ENCODE peak calls at places on chromosomes 2 and 18, in five cellular contexts. P is endodermal cell, E is gastrocnemius medialis, U is Peyer's patch, N is adrenal gland. L is an unnamed sample. For H3K9me3 and H3K36me3, the result is how much of the 10 kb centered on the place peaks cover.

GRCh38 chr2:197246405-197246804 is 64.2 kb downstream of the ANKRD44 start:
- DNase-seq in P (no peak), E (no peak), N (no peak), U (no peak), L (no peak)

GRCh38 chr2:25251461-25252273 is 83.3 kb upstream of the POMC start:
- DNase-seq in U (peak), P (peak), E (no peak), N (peak), L (peak)

GRCh38 chr2:121075006-121075545 is 209.9 kb downstream of the TFCP2L1 start:
- DNase-seq in U (no peak), N (peak), P (peak), E (peak), L (no peak)

GRCh38 chr2:23073681-23074080 is 311.3 kb upstream of the KLHL29 start:
- DNase-seq in N (no peak), U (no peak), P (no peak), E (no peak), L (no peak)

GRCh38 chr2:39546937-39547336 is 109.9 kb upstream of the MAP4K3 start:
- DNase-seq in E (no peak), N (no peak), U (no peak), P (no peak), L (no peak)

GRCh38 chr2:79982445-79982844 is 322.1 kb downstream of the LRRTM1 start:
- DNase-seq in E (no peak), U (no peak), P (peak), N (no peak), L (no peak)

GRCh38 chr18:77132369-77133050 is at the start of gene MBP:
- DNase-seq in U (peak), N (peak), P (peak), E (peak), L (peak)

GRCh38 chr2:171272039-171272438 is 111.3 kb upstream of the TLK1 start:
- DNase-seq in P (peak), U (no peak), N (peak), E (peak), L (no peak)

GRCh38 chr2:47274054-47274779 is 119.1 kb upstream of the STPG4 start:
- DNase-seq in N (peak), P (no peak), E (peak), U (no peak), L (no peak)

GRCh38 chr2:232300894-232301387 is 77.6 kb upstream of the ALPP start:
- DNase-seq in U (no peak), E (no peak), P (no peak), N (no peak), L (no peak)

GRCh38 chr2:165803123-165803760 is 9.2 kb upstream of the GALNT3 start:
- DNase-seq in U (no peak), E (no peak), N (no peak), P (no peak), L (no peak)

GRCh38 chr2:134148843-134149472 is 104.9 kb upstream of the MGAT5 start:
- DNase-seq in P (no peak), U (no peak), N (no peak), E (no peak), L (no peak)

GRCh38 chr2:219296631-219297391 is 12.4 kb downstream of the PTPRN start:
- DNase-seq in N (no peak), P (no peak), U (no peak), E (no peak), L (no peak)

GRCh38 chr18:5413447-5413846 is 117.9 kb upstream of the ZBTB14 start:
- DNase-seq in P (no peak), E (no peak), N (no peak), U (no peak), L (no peak)

GRCh38 chr18:26794210-26795101 is 71.1 kb downstream of the AQP4 start:
- DNase-seq in N (no peak), U (no peak), P (no peak), E (no peak), L (no peak)

GRCh38 chr2:86039178-86039962 is 66.3 kb downstream of the POLR1A start:
- DNase-seq in N (no peak), U (peak), P (no peak), E (no peak), L (no peak)

GRCh38 chr2:16861154-16861929 is 195.7 kb upstream of the CYRIA start:
- DNase-seq in P (no peak), N (no peak), U (no peak), E (no peak), L (no peak)

GRCh38 chr18:4203525-4203924 is 251.6 kb downstream of the DLGAP1 start:
- DNase-seq in E (no peak), P (no peak), U (no peak), N (no peak), L (no peak)

GRCh38 chr2:208207769-208208168 is 17.9 kb upstream of the C2orf80 start:
- DNase-seq in U (no peak), P (no peak), N (no peak), E (no peak), L (no peak)

GRCh38 chr2:219437690-219438089 is 3.0 kb downstream of the SPEG start:
- DNase-seq in E (no peak), N (no peak), P (peak), U (no peak), L (no peak)

GRCh38 chr2:17786727-17787126 is 29.5 kb upstream of the MSGN1 start:
- DNase-seq in E (no peak), N (no peak), U (no peak), P (no peak), L (no peak)

GRCh38 chr18:50162486-50163304 is 32.3 kb downstream of the MYO5B start:
- DNase-seq in E (no peak), P (no peak), N (no peak), U (no peak), L (no peak)

GRCh38 chr2:28594029-28594368 is 98.1 kb downstream of the PLB1 start:
- DNase-seq in P (no peak), U (no peak), N (no peak), E (no peak), L (no peak)

GRCh38 chr2:200077210-200077650 is 121.8 kb downstream of the MAIP1 start:
- DNase-seq in P (no peak), N (no peak), U (no peak), E (no peak), L (no peak)

GRCh38 chr2:34188464-34188863 is 589.4 kb upstream of the FAM98A start:
- DNase-seq in N (no peak), P (no peak), E (no peak), U (no peak), L (no peak)

GRCh38 chr2:1886405-1886992 is 142.2 kb upstream of the PXDN start:
- DNase-seq in P (peak), N (peak), E (no peak), U (peak), L (peak)
- TF ChIP-seq CTCF in P (peak), N (peak), E (no peak), U (peak), L (peak)

GRCh38 chr2:228519561-228519960 is 338.1 kb upstream of the SPHKAP start:
- DNase-seq in U (no peak), P (no peak), E (no peak), N (no peak), L (no peak)

GRCh38 chr2:228526687-228527086 is 345.2 kb upstream of the SPHKAP start:
- DNase-seq in P (no peak), N (no peak), U (no peak), E (no peak), L (no peak)

GRCh38 chr2:228527481-228527880 is 346.0 kb upstream of the SPHKAP start:
- DNase-seq in N (no peak), P (no peak), E (no peak), U (no peak), L (no peak)

GRCh38 chr2:228522276-228522675 is 340.8 kb upstream of the SPHKAP start:
- DNase-seq in U (no peak), N (no peak), E (no peak), P (no peak), L (no peak)

DNA sequence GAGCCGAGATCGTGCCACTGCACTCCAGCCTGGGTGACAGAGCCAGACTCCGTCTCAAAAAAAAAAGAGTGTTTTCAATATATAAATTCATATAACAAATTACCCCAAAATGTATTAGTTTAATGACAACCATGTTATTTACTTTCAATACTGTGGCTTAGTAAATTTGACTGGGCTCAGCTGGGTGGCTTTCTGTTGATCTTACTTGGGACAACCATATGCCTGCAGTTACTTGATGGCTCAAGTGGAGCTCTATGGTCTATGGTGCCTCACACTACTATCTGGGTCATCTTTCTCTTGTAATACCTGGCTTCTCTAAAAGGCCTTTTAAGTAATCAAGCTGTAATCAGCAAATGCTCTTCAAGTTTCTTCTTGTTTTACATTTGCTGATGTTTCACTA is 341.5 kb upstream of the SPHKAP start:
- DNase-seq in E (no peak), P (no peak), U (no peak), N (no peak), L (no peak)
- H3K9me3 ChIP-seq in E (under half), P (under half), U (under half), N (under half), L (under half)

DNA sequence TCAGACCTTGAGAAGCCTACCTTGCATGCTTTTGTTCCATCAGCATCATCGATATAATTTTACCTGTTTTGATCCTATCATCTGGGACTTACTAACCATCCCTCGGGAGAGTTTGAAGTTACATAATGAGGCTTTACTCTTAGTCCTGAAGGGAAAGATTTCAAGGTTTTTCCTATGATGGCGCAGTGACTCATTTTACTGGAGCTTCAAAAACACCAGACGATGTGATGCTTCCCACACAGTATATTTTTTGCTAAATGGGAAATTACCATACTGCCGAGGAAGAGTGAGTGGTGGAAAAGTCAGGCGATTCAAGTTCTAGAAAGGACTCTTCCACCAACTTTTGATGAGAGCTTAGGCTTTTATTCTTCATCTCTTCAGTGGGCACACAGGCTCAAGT is 44.6 kb upstream of the GCG start:
- DNase-seq in N (no peak), P (no peak), U (no peak), E (no peak), L (no peak)
- H3K36me3 ChIP-seq in N (under half), P (under half), U (under half), E (under half), L (under half)

GRCh38 chr2:127321306-127321705 is 27.4 kb upstream of the ERCC3 start:
- DNase-seq in E (no peak), P (no peak), N (no peak), U (no peak), L (no peak)

GRCh38 chr2:127320067-127320466 is 26.1 kb upstream of the ERCC3 start:
- DNase-seq in P (no peak), U (no peak), E (no peak), N (no peak), L (no peak)

GRCh38 chr2:127320586-127321275 is 26.8 kb upstream of the ERCC3 start:
- DNase-seq in N (no peak), E (no peak), P (no peak), U (no peak), L (no peak)

GRCh38 chr2:127326289-127326945 is 32.5 kb upstream of the ERCC3 start:
- DNase-seq in U (no peak), E (no peak), P (no peak), N (no peak), L (no peak)

GRCh38 chr2:127324635-127325034 is 30.7 kb upstream of the ERCC3 start:
- DNase-seq in N (peak), U (no peak), P (no peak), E (no peak), L (peak)
- TF ChIP-seq CTCF in N (no peak), U (peak), P (peak), E (peak), L (peak)

DNA sequence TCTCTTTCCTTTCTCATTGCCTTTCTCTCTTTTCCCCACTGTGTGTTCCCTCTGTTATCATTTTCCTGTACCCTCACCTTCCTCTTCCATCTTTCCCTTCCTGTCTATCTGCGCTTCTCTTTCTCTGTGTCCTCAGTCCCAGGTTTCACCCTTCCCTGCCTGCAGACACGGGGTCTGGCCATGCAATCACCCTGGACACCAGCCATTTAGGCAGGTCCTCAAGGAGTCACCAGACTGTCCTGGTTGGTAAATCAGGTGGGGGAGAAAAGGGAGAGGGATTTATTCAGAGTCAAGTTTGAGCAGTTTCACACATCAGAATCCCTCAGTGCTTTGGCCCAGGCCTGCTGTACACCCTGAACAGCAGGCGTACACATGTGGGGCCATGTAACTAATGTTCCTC is 169.3 kb downstream of the ANKRD30B start:
- DNase-seq in P (no peak), U (no peak), E (no peak), N (no peak), L (no peak)
- H3K9me3 ChIP-seq in P (half or more), U (under half), E (under half), N (under half), L (under half)

GRCh38 chr2:61182059-61182383 is 20.0 kb downstream of the C2orf74 start:
- DNase-seq in P (no peak), N (no peak), E (no peak), U (no peak), L (no peak)
- H3K36me3 ChIP-seq in P (half or more), N (half or more), E (half or more), U (under half), L (half or more)

DNA sequence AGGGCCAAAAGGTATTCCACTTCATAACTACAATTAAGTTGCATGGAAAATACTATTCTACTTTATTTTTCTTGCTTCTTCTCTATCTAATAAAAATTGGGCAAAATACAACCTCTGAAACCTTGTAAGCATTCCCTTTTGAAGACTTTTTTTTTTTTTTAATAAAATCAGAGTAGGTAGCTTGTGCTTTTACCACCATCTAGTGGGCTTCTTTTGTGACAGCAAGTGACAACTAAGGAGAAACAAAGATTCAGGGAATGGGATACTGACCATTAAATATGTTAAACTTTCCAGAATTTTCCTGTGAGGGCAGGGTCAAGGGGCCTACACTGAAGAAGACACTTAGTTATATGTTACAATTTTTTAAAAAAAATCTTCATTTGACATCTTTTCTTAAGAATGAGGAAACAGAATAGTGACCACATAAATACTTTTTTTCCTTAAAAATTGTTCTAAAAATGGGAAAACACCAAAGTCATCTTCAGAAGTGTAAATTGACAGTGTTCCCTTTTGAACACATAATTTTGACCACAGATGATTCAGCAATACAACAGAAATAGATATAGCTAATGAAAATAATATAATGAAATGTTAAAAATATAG is 1183.2 kb upstream of the ACVR2A start:
- DNase-seq in N (no peak), U (no peak), E (no peak), P (no peak), L (no peak)
- TF ChIP-seq CTCF in N (peak), U (peak), E (peak), P (peak), L (peak)